ENCODE peak calls at places on chromosomes 7 and 10, in six cellular contexts. L, W, D, Z, F and E are unnamed samples.

GRCh38 chr7:99141756-99142726 is 1.9 kb downstream of the SMURF1 start:
- DNase-seq in Z (peak), D (peak), L (no peak), W (peak), F (peak), E (no peak)

GRCh38 chr7:132519936-132520335 is 56.3 kb downstream of the PLXNA4 start:
- DNase-seq in W (no peak), Z (peak), L (no peak), F (no peak), D (no peak), E (no peak)

GRCh38 chr10:114674321-114674720 is 16.2 kb upstream of the ABLIM1 start:
- DNase-seq in L (no peak), Z (no peak), W (no peak), D (no peak), F (no peak), E (no peak)

GRCh38 chr7:11895352-11895751 is 63.4 kb upstream of the THSD7A start:
- DNase-seq in W (no peak), L (no peak), Z (no peak), F (no peak), D (no peak), E (no peak)

GRCh38 chr10:124155781-124156401 is 62.5 kb upstream of the CHST15 start:
- DNase-seq in Z (no peak), W (no peak), L (no peak), D (no peak), F (no peak), E (no peak)

GRCh38 chr7:18177815-18178660 is 150.4 kb upstream of the PRPS1L1 start:
- DNase-seq in W (peak), F (peak), Z (no peak), D (no peak), L (no peak), E (no peak)

GRCh38 chr10:12782537-12782936 is 219.0 kb downstream of the CCDC3 start:
- DNase-seq in F (no peak), Z (no peak), L (no peak), W (peak), D (peak), E (no peak)

GRCh38 chr10:117969592-117969991 is 77.1 kb downstream of the RAB11FIP2 start:
- DNase-seq in F (no peak), W (no peak), D (no peak), L (no peak), Z (no peak), E (no peak)

GRCh38 chr7:94928168-94928707 is 20.8 kb downstream of the PPP1R9A start:
- DNase-seq in D (no peak), L (no peak), Z (no peak), F (no peak), W (no peak), E (no peak)

GRCh38 chr10:99521474-99522077 is 11.2 kb upstream of the NKX2-3 start:
- DNase-seq in W (no peak), D (no peak), L (no peak), Z (no peak), F (no peak), E (no peak)

GRCh38 chr7:22052221-22052639 is 106.5 kb upstream of the CDCA7L start:
- DNase-seq in W (no peak), Z (no peak), F (no peak), L (no peak), D (no peak), E (no peak)

GRCh38 chr10:69828115-69828870 is 26.6 kb downstream of the COL13A1 start:
- DNase-seq in L (no peak), Z (no peak), F (no peak), W (no peak), D (no peak), E (no peak)

GRCh38 chr7:40870108-40870507 is 735.3 kb downstream of the SUGCT start:
- DNase-seq in D (no peak), L (no peak), F (no peak), Z (no peak), W (no peak), E (no peak)

GRCh38 chr10:32971536-32972091 is 13.6 kb upstream of the ITGB1 start:
- DNase-seq in D (peak), W (peak), Z (no peak), F (no peak), L (no peak), E (no peak)

GRCh38 chr7:131302876-131303707 is 24.6 kb upstream of the MKLN1 start:
- DNase-seq in W (peak), Z (no peak), D (peak), L (no peak), F (no peak), E (no peak)

GRCh38 chr7:135970682-135971365 is 6.3 kb downstream of the MTPN start:
- DNase-seq in D (no peak), F (peak), Z (no peak), W (no peak), L (no peak), E (no peak)

GRCh38 chr10:101441539-101442455 is 87.8 kb downstream of the BTRC start:
- DNase-seq in Z (no peak), W (no peak), L (peak), D (no peak), F (peak), E (no peak)

GRCh38 chr10:124592101-124592500 is 130.5 kb downstream of the LHPP start:
- DNase-seq in F (no peak), W (no peak), Z (no peak), L (no peak), D (no peak), E (no peak)

GRCh38 chr10:64023926-64024465 is 502.8 kb downstream of the REEP3 start:
- DNase-seq in F (no peak), Z (no peak), W (no peak), D (no peak), L (no peak), E (no peak)

GRCh38 chr7:87361320-87361719 is 15.9 kb downstream of the CROT start:
- DNase-seq in L (no peak), D (no peak), Z (no peak), F (no peak), W (no peak), E (no peak)

GRCh38 chr7:30519122-30519521 is 14.5 kb upstream of the GGCT start:
- DNase-seq in W (no peak), L (no peak), D (no peak), F (no peak), Z (no peak), E (no peak)

GRCh38 chr10:1747590-1748157 is 10.3 kb upstream of the ADARB2 start:
- DNase-seq in F (peak), D (no peak), L (no peak), W (no peak), Z (no peak), E (no peak)

GRCh38 chr10:26887611-26888215 is 27.0 kb upstream of the ABI1 start:
- DNase-seq in L (no peak), W (no peak), F (no peak), Z (no peak), D (no peak), E (no peak)

GRCh38 chr10:33215635-33216034 is 118.8 kb downstream of the NRP1 start:
- DNase-seq in L (no peak), W (no peak), F (no peak), Z (no peak), D (no peak), E (no peak)

GRCh38 chr10:60823324-60823723 is 45.0 kb downstream of the CDK1 start:
- DNase-seq in Z (no peak), W (no peak), F (no peak), D (no peak), L (no peak), E (no peak)

GRCh38 chr10:56068473-56069263 is 292.4 kb downstream of the ZWINT start:
- DNase-seq in W (no peak), Z (no peak), D (no peak), F (no peak), L (no peak), E (no peak)

GRCh38 chr10:97570146-97570788 is 2.3 kb upstream of the ANKRD2 start:
- DNase-seq in F (no peak), L (no peak), W (no peak), Z (no peak), D (no peak), E (no peak)

GRCh38 chr10:75430000-75430763 is 1.2 kb upstream of the LRMDA start:
- DNase-seq in D (peak), W (peak), F (no peak), L (no peak), Z (no peak), E (no peak)

GRCh38 chr10:45040921-45041320 is 40.2 kb downstream of the ZNF22 start:
- DNase-seq in Z (no peak), F (no peak), D (no peak), W (no peak), L (no peak), E (no peak)

GRCh38 chr7:112199035-112199655 is 7.1 kb downstream of the DOCK4 start:
- DNase-seq in D (no peak), W (no peak), L (no peak), Z (no peak), F (no peak), E (no peak)

GRCh38 chr7:87448427-87448826 is 27.1 kb downstream of the ABCB4 start:
- DNase-seq in Z (no peak), L (no peak), D (no peak), F (no peak), W (no peak), E (no peak)

GRCh38 chr7:73815436-73815835 is 15.4 kb upstream of the CLDN4 start:
- DNase-seq in D (no peak), F (no peak), W (no peak), Z (no peak), L (no peak), E (no peak)

GRCh38 chr7:52696183-52696582 is 339.2 kb upstream of the POM121L12 start:
- DNase-seq in L (no peak), W (no peak), Z (no peak), F (no peak), D (no peak), E (no peak)

GRCh38 chr7:11424006-11424405 is 408.0 kb downstream of the THSD7A start:
- DNase-seq in F (no peak), D (no peak), L (no peak), Z (no peak), W (no peak), E (no peak)

GRCh38 chr7:4733936-4734528 is 41.4 kb upstream of the AP5Z1 start:
- DNase-seq in Z (no peak), F (no peak), D (no peak), L (no peak), W (no peak), E (no peak)

GRCh38 chr7:149819961-149820340 is 18.2 kb upstream of the ZNF862 start:
- DNase-seq in W (no peak), D (no peak), F (no peak), L (no peak), Z (no peak), E (no peak)

GRCh38 chr7:19491371-19491770 is 217.5 kb downstream of the POLR1F start:
- DNase-seq in F (no peak), Z (no peak), W (no peak), D (no peak), L (no peak), E (no peak)

GRCh38 chr7:19488056-19488455 is 220.8 kb downstream of the POLR1F start:
- DNase-seq in Z (no peak), W (no peak), F (no peak), L (no peak), D (no peak), E (no peak)

GRCh38 chr7:19489162-19489820 is 219.5 kb downstream of the POLR1F start:
- DNase-seq in Z (no peak), L (no peak), D (no peak), F (no peak), W (no peak), E (no peak)

GRCh38 chr7:19491821-19492452 is 216.9 kb downstream of the POLR1F start:
- DNase-seq in D (no peak), W (no peak), F (no peak), Z (no peak), L (peak), E (no peak)
- TF ChIP-seq CTCF in D (peak), W (peak), F (peak), Z (no peak), L (peak), E (peak)

GRCh38 chr10:25063644-25064043 is 47.2 kb downstream of the THNSL1 start:
- DNase-seq in F (no peak), Z (no peak), W (no peak), L (no peak), D (no peak), E (no peak)
- TF ChIP-seq CTCF in F (no peak), Z (no peak), W (no peak), L (no peak), D (no peak), E (no peak)

GRCh38 chr10:122632031-122632430 is 67.6 kb downstream of the C10orf120 start:
- DNase-seq in W (no peak), L (no peak), D (no peak), F (no peak), Z (no peak), E (peak)
- TF ChIP-seq CTCF in W (no peak), L (no peak), D (no peak), F (no peak), Z (no peak), E (no peak)

DNA sequence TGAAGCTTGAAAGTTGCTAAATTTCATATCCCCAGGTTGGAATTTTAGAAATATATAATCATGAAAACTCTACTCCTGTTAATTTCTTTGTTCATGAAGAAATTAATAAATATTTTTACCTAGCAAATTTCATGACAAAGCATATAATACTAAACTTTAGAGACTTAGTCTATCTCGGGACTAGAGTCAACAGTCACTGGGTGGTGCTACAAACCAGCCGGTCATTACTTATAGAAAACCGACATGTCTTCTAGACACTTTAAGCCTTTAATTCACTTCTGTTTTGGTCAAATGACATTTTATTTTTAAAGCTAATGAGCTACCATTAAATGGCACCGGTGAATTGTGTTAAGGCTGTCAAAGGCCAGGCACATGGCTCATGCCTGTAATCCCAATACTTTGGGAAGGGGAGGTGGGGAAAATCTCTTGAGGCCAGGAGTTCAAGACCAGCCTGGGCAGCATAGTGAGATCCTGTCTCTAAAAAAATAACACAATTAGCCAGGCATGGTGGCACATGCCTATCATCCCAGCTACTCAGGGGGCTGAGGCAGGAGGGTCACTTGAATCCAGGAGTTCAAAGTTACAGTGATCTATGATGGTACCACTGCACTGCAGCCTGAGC is 270.1 kb downstream of the CACNA2D1 start:
- DNase-seq in L (no peak), F (no peak), D (no peak), W (no peak), Z (no peak), E (no peak)
- TF ChIP-seq CTCF in L (no peak), F (no peak), D (no peak), W (no peak), Z (no peak), E (no peak)

DNA sequence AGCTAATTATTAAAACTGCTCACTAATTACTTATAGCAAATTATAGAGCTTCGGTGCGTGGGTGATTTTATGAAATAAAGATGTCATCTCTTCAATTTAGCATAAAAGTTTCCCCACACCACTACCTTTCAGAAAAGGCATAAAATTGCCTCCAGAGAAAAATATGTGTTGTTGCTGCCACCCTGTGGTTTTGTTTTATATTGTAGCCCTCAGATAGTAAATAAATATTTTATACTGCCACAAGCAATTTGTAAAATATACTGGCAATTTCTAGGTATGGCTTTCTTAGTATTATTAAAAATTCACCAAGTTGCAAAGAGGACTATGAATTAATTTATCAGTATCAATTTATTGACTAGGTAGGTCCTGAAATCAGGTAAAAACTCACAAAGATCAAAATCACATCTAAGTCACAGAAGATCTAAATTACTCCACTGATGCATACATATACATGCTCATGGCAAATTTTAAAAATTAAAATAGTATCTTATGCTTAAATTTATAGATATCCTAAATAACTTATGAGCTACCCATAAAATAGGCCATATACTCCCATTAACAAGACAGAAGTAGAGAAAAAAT is 26.5 kb downstream of the ASNS start:
- DNase-seq in Z (no peak), W (no peak), L (no peak), F (no peak), D (no peak), E (no peak)
- TF ChIP-seq CTCF in Z (no peak), W (peak), L (peak), F (no peak), D (peak), E (peak)

DNA sequence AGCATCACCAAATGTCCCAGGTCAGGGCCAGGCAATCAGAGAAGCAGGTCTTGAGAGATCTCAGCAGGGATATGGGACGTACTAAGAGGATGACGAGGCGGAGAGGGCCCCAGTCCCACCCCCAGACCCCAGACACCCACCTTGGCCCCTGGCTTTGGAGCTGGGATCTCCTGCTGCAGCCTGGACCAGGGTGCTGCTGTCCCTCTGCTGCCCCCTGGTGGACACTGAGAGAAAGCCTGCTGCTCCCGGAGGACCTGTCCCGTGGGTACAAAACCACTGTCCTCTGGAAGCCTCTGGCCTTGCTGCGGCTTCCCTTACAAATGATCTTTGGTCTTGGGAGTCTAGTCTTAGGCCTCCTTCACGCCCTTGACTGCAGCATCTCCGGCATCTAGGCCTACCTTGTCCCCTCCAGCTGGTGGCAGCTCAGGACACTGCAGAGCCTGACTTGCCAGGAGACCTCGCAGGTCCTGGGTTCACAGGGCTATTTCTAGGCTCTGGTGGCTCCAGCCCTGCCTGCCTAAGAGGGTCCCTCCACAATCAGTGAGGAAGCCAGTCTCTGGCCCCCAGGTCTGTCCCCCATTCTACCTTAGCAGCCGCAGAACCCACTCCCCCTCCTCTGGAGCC is 97.1 kb downstream of the RGS10 start:
- DNase-seq in W (peak), D (peak), Z (peak), F (peak), L (peak), E (peak)
- TF ChIP-seq CTCF in W (peak), D (peak), Z (peak), F (peak), L (peak), E (peak)